ENCODE peak calls at places on chromosomes 13 and 19, in ten cellular contexts. One of them, this sample, is unnamed.

GRCh38 chr13:30421093-30422055 is 919 bp upstream of the UBE2L5 start:
- DNase-seq in cardiac muscle cell: peak; percentile 95
- DNase-seq in A549: peak; percentile 36
- DNase-seq in SK-N-SH: peak; percentile 77
- DNase-seq in AG04450: peak; percentile 54
- DNase-seq in uterus: peak; percentile 94
- DNase-seq in HCT116: no peak
- DNase-seq in psoas muscle: peak; percentile 94
- DNase-seq in colonic mucosa: peak; percentile 78
- DNase-seq in stomach: peak; percentile 82
- DNase-seq in this sample: peak; percentile 71

GRCh38 chr19:45670670-45671453 is 2.8 kb downstream of the GIPR start:
- DNase-seq in colonic mucosa: peak; percentile 97
- DNase-seq in A549: peak; percentile 97
- DNase-seq in cardiac muscle cell: peak; percentile 89
- DNase-seq in stomach: peak; percentile 94
- DNase-seq in psoas muscle: peak; percentile 80
- DNase-seq in SK-N-SH: peak; percentile 99
- DNase-seq in HCT116: peak; percentile 93
- DNase-seq in uterus: peak; percentile 33
- DNase-seq in AG04450: peak; percentile 36
- DNase-seq in this sample: peak; percentile 93

GRCh38 chr13:41668130-41668757 is 210.9 kb downstream of the RGCC start:
- DNase-seq in uterus: peak; percentile 72
- DNase-seq in stomach: peak; percentile 45
- DNase-seq in AG04450: peak; percentile 85
- DNase-seq in colonic mucosa: peak; percentile 50
- DNase-seq in SK-N-SH: peak; percentile 61
- DNase-seq in HCT116: peak; percentile 86
- DNase-seq in cardiac muscle cell: peak; percentile 97
- DNase-seq in psoas muscle: no peak
- DNase-seq in A549: peak; percentile 55
- DNase-seq in this sample: peak; percentile 65

GRCh38 chr19:48879025-48879572 is 6.9 kb downstream of the PPP1R15A start:
- DNase-seq in AG04450: no peak
- DNase-seq in uterus: no peak
- DNase-seq in psoas muscle: no peak
- DNase-seq in A549: no peak
- DNase-seq in SK-N-SH: no peak
- DNase-seq in stomach: no peak
- DNase-seq in HCT116: no peak
- DNase-seq in colonic mucosa: no peak
- DNase-seq in cardiac muscle cell: no peak
- DNase-seq in this sample: no peak

GRCh38 chr13:37534181-37534580 is 64.4 kb downstream of the POSTN start:
- DNase-seq in cardiac muscle cell: peak; percentile 7
- DNase-seq in AG04450: peak; percentile 68
- DNase-seq in colonic mucosa: no peak
- DNase-seq in uterus: no peak
- DNase-seq in stomach: no peak
- DNase-seq in A549: no peak
- DNase-seq in HCT116: no peak
- DNase-seq in SK-N-SH: no peak
- DNase-seq in psoas muscle: no peak
- DNase-seq in this sample: peak; percentile 17

GRCh38 chr13:31485651-31486051 is 253.7 kb upstream of the RXFP2 start:
- DNase-seq in uterus: no peak
- DNase-seq in SK-N-SH: peak; percentile 23
- DNase-seq in AG04450: no peak
- DNase-seq in cardiac muscle cell: peak; percentile 72
- DNase-seq in stomach: no peak
- DNase-seq in A549: no peak
- DNase-seq in colonic mucosa: no peak
- DNase-seq in psoas muscle: no peak
- DNase-seq in HCT116: no peak
- DNase-seq in this sample: no peak

GRCh38 chr19:2699413-2700142 is 2.9 kb downstream of the GNG7 start:
- DNase-seq in stomach: no peak
- DNase-seq in SK-N-SH: no peak
- DNase-seq in cardiac muscle cell: no peak
- DNase-seq in A549: no peak
- DNase-seq in uterus: no peak
- DNase-seq in psoas muscle: no peak
- DNase-seq in AG04450: no peak
- DNase-seq in HCT116: no peak
- DNase-seq in colonic mucosa: no peak
- DNase-seq in this sample: no peak

GRCh38 chr19:3243851-3244700 is 19.6 kb downstream of the CELF5 start:
- DNase-seq in stomach: peak; percentile 27
- DNase-seq in HCT116: peak; percentile 15
- DNase-seq in psoas muscle: no peak
- DNase-seq in colonic mucosa: peak; percentile 63
- DNase-seq in SK-N-SH: no peak
- DNase-seq in A549: no peak
- DNase-seq in cardiac muscle cell: peak; percentile 68
- DNase-seq in AG04450: peak; percentile 23
- DNase-seq in uterus: no peak
- DNase-seq in this sample: no peak

GRCh38 chr19:6510618-6511017 is 8.5 kb upstream of the TUBB4A start:
- DNase-seq in psoas muscle: no peak
- DNase-seq in cardiac muscle cell: no peak
- DNase-seq in HCT116: no peak
- DNase-seq in uterus: no peak
- DNase-seq in colonic mucosa: no peak
- DNase-seq in AG04450: no peak
- DNase-seq in A549: no peak
- DNase-seq in stomach: no peak
- DNase-seq in SK-N-SH: no peak
- DNase-seq in this sample: no peak

GRCh38 chr13:111256946-111257345 is 63.5 kb upstream of the TEX29 start:
- DNase-seq in psoas muscle: no peak
- DNase-seq in colonic mucosa: no peak
- DNase-seq in cardiac muscle cell: no peak
- DNase-seq in HCT116: no peak
- DNase-seq in SK-N-SH: no peak
- DNase-seq in AG04450: no peak
- DNase-seq in stomach: no peak
- DNase-seq in uterus: no peak
- DNase-seq in A549: no peak
- DNase-seq in this sample: no peak

GRCh38 chr13:73335226-73335625 is 276.4 kb downstream of the KLF5 start:
- DNase-seq in uterus: no peak
- DNase-seq in cardiac muscle cell: peak; percentile 48
- DNase-seq in stomach: no peak
- DNase-seq in A549: peak; percentile 45
- DNase-seq in HCT116: peak; percentile 59
- DNase-seq in SK-N-SH: no peak
- DNase-seq in AG04450: no peak
- DNase-seq in colonic mucosa: no peak
- DNase-seq in psoas muscle: no peak
- DNase-seq in this sample: peak; percentile 69

GRCh38 chr19:21052902-21053301 is 29.1 kb upstream of the ZNF714 start:
- DNase-seq in AG04450: no peak
- DNase-seq in cardiac muscle cell: no peak
- DNase-seq in stomach: no peak
- DNase-seq in HCT116: no peak
- DNase-seq in psoas muscle: no peak
- DNase-seq in SK-N-SH: no peak
- DNase-seq in A549: no peak
- DNase-seq in uterus: no peak
- DNase-seq in colonic mucosa: no peak
- DNase-seq in this sample: no peak

GRCh38 chr13:45879666-45880065 is 28.1 kb upstream of the SIAH3 start:
- DNase-seq in cardiac muscle cell: no peak
- DNase-seq in psoas muscle: peak; percentile 90
- DNase-seq in SK-N-SH: no peak
- DNase-seq in uterus: peak; percentile 28
- DNase-seq in A549: peak; percentile 12
- DNase-seq in colonic mucosa: no peak
- DNase-seq in AG04450: no peak
- DNase-seq in HCT116: peak; percentile 56
- DNase-seq in stomach: peak; percentile 48
- DNase-seq in this sample: peak; percentile 25

GRCh38 chr13:93249259-93249917 is 22.8 kb downstream of the GPC6 start:
- DNase-seq in stomach: no peak
- DNase-seq in cardiac muscle cell: peak; percentile 91
- DNase-seq in HCT116: no peak
- DNase-seq in uterus: no peak
- DNase-seq in AG04450: peak; percentile 69
- DNase-seq in psoas muscle: no peak
- DNase-seq in A549: no peak
- DNase-seq in SK-N-SH: no peak
- DNase-seq in colonic mucosa: no peak
- DNase-seq in this sample: peak; percentile 68

GRCh38 chr19:14114854-14115253 is 2.7 kb downstream of the PRKACA start:
- DNase-seq in psoas muscle: peak; percentile 86
- DNase-seq in stomach: peak; percentile 60
- DNase-seq in cardiac muscle cell: peak; percentile 39
- DNase-seq in HCT116: no peak
- DNase-seq in colonic mucosa: peak; percentile 60
- DNase-seq in A549: peak; percentile 48
- DNase-seq in SK-N-SH: peak; percentile 60
- DNase-seq in AG04450: no peak
- DNase-seq in uterus: no peak
- DNase-seq in this sample: no peak

GRCh38 chr19:43316591-43317319 is 36.7 kb upstream of the CD177 start:
- DNase-seq in cardiac muscle cell: peak; percentile 15
- DNase-seq in SK-N-SH: peak; percentile 44
- DNase-seq in A549: peak; percentile 32
- DNase-seq in colonic mucosa: peak; percentile 54
- DNase-seq in AG04450: no peak
- DNase-seq in HCT116: peak; percentile 73
- DNase-seq in uterus: no peak
- DNase-seq in psoas muscle: no peak
- DNase-seq in stomach: peak; percentile 60
- DNase-seq in this sample: peak; percentile 19

DNA sequence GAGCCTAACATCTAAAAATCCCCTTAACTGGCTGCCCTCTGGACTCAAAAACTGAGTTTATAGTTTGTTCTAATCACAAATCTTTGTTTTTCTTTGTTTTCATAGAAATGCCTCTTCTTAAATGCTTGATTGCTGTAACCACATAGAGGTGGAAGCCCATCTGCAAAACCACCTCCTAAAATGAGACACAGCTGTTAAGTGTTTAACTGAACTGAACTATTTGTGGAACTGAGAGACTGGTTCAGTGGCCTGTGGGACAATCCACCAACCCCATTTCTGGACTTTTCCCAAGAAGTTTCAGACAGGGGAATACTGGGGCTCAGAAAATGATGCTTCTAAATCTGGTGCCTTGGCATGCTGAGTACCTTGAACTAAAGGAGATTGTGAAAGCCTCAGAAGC is 50.9 kb upstream of the TM9SF2 start:
- DNase-seq in uterus: no peak
- DNase-seq in HCT116: no peak
- DNase-seq in AG04450: no peak
- DNase-seq in cardiac muscle cell: no peak
- DNase-seq in psoas muscle: no peak
- DNase-seq in stomach: no peak
- DNase-seq in colonic mucosa: no peak
- DNase-seq in SK-N-SH: no peak
- DNase-seq in A549: no peak
- DNase-seq in this sample: no peak
- TF ChIP-seq CTCF in uterus: no peak
- TF ChIP-seq CTCF in HCT116: no peak
- TF ChIP-seq CTCF in AG04450: no peak
- TF ChIP-seq CTCF in cardiac muscle cell: no peak
- TF ChIP-seq CTCF in psoas muscle: no peak
- TF ChIP-seq CTCF in stomach: no peak
- TF ChIP-seq CTCF in colonic mucosa: no peak
- TF ChIP-seq CTCF in SK-N-SH: no peak
- TF ChIP-seq CTCF in A549: no peak
- TF ChIP-seq CTCF in this sample: no peak

GRCh38 chr13:109785892-109786450 is 412 bp downstream of the IRS2 start:
- DNase-seq in cardiac muscle cell: peak; percentile 43
- DNase-seq in psoas muscle: no peak
- DNase-seq in stomach: no peak
- DNase-seq in uterus: no peak
- DNase-seq in HCT116: no peak
- DNase-seq in A549: no peak
- DNase-seq in colonic mucosa: no peak
- DNase-seq in SK-N-SH: peak; percentile 70
- DNase-seq in AG04450: no peak
- DNase-seq in this sample: no peak
- H3K27ac ChIP-seq in cardiac muscle cell: peak overlapping the region; percentile 89
- H3K27ac ChIP-seq in psoas muscle: peak overlapping the region; percentile 92
- H3K27ac ChIP-seq in stomach: peak overlapping the region; percentile 89
- H3K27ac ChIP-seq in uterus: peak overlapping the region; percentile 98
- H3K27ac ChIP-seq in HCT116: peak overlapping the region; percentile 71
- H3K27ac ChIP-seq in A549: peak overlapping the region; percentile 98
- H3K27ac ChIP-seq in colonic mucosa: peak overlapping the region; percentile 59
- H3K27ac ChIP-seq in SK-N-SH: peak overlapping the region; percentile 96
- H3K27ac ChIP-seq in AG04450: no peak overlapping the region
- H3K27ac ChIP-seq in this sample: peak overlapping the region; percentile 95

DNA sequence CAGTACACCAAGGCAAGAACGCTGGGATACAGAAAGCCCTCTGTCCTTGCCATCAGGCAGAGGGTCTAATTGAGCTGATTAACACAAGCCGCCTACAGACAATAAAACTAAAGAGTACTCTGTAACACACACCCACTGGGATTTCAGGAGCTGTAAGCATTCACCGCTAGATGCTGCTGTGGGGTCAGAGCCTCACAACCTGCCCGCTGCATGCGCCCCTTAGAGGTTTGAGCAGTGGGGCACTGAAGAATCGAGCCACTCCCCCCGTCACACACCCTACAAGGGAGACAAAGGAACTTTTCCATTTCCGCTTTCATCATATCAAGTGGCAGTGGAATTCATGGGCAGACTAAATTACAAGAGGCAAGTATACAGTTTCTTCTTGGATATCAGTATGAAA is 1080.6 kb downstream of the PCDH17 start:
- DNase-seq in HCT116: no peak
- DNase-seq in cardiac muscle cell: no peak
- DNase-seq in uterus: no peak
- DNase-seq in stomach: no peak
- DNase-seq in A549: no peak
- DNase-seq in psoas muscle: no peak
- DNase-seq in AG04450: no peak
- DNase-seq in colonic mucosa: no peak
- DNase-seq in SK-N-SH: no peak
- DNase-seq in this sample: no peak
- TF ChIP-seq CTCF in HCT116: no peak
- TF ChIP-seq CTCF in cardiac muscle cell: no peak
- TF ChIP-seq CTCF in uterus: no peak
- TF ChIP-seq CTCF in stomach: no peak
- TF ChIP-seq CTCF in A549: no peak
- TF ChIP-seq CTCF in psoas muscle: no peak
- TF ChIP-seq CTCF in AG04450: no peak
- TF ChIP-seq CTCF in colonic mucosa: no peak
- TF ChIP-seq CTCF in SK-N-SH: no peak
- TF ChIP-seq CTCF in this sample: no peak

DNA sequence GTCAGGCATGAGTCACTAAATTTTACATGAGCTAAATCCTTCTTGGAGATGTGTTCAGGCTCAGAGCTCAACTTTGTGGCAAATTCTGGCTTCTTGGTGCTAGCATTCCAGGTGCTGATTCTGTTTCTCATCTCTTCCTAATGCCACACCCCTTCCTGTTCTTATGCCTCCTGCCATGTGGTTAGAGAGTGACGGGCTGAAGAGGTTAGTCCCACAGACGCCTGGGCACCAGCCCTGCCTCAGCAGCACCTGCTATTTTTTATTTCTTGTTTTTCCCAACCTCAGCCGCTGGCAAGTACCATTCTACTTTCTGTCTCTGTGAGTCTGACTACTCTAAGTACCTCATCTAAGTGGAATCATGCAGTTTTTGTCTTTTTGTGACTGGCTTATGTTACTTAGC is 329.5 kb downstream of the KCNRG start:
- DNase-seq in A549: no peak
- DNase-seq in uterus: no peak
- DNase-seq in stomach: no peak
- DNase-seq in SK-N-SH: no peak
- DNase-seq in colonic mucosa: no peak
- DNase-seq in AG04450: no peak
- DNase-seq in HCT116: no peak
- DNase-seq in psoas muscle: no peak
- DNase-seq in cardiac muscle cell: no peak
- DNase-seq in this sample: no peak
- H3K27ac ChIP-seq in A549: no peak overlapping the region
- H3K27ac ChIP-seq in uterus: no peak overlapping the region
- H3K27ac ChIP-seq in stomach: no peak overlapping the region
- H3K27ac ChIP-seq in SK-N-SH: no peak overlapping the region
- H3K27ac ChIP-seq in colonic mucosa: no peak overlapping the region
- H3K27ac ChIP-seq in AG04450: no peak overlapping the region
- H3K27ac ChIP-seq in HCT116: no peak overlapping the region
- H3K27ac ChIP-seq in psoas muscle: no peak overlapping the region
- H3K27ac ChIP-seq in cardiac muscle cell: no peak overlapping the region
- H3K27ac ChIP-seq in this sample: no peak overlapping the region

This sample was measured in RWPE1.